ENCODE peak calls at places on chromosome 15, in six cellular contexts. Z is cardiac fibroblast, F is testis, E is tibial artery, P is bronchial epithelial cell, W is SK-N-SH. Y is an unnamed sample.

GRCh38 chr15:96053039-96054021 is 277.2 kb upstream of the NR2F2 start:
- DNase-seq in F (peak; percentile 36), Z (peak; percentile 45), P (peak; percentile 42), W (peak; percentile 21), E (no peak), Y (no peak)

GRCh38 chr15:27358751-27359434 is 387.9 kb downstream of the GABRG3 start:
- DNase-seq in E (no peak), Z (peak; percentile 3), W (peak; percentile 41), P (no peak), F (peak; percentile 58), Y (no peak)

GRCh38 chr15:66390670-66391069 is 4.0 kb downstream of the MAP2K1 start:
- DNase-seq in F (no peak), E (peak; percentile 34), Z (no peak), W (no peak), P (peak; percentile 79), Y (no peak)

GRCh38 chr15:52737720-52738119 is 52.4 kb downstream of the ONECUT1 start:
- DNase-seq in F (no peak), E (no peak), Z (no peak), W (no peak), P (peak; percentile 54), Y (no peak)

GRCh38 chr15:37581866-37582532 is 352.4 kb upstream of the TMCO5A start:
- DNase-seq in P (no peak), F (peak; percentile 28), W (no peak), E (no peak), Z (no peak), Y (no peak)

GRCh38 chr15:38690737-38691332 is 126.2 kb upstream of the RASGRP1 start:
- DNase-seq in E (peak; percentile 51), F (peak; percentile 81), Z (peak; percentile 80), W (peak; percentile 32), P (peak; percentile 68), Y (no peak)

GRCh38 chr15:73227433-73228056 is 141.2 kb downstream of the HCN4 start:
- DNase-seq in W (no peak), P (no peak), F (no peak), E (no peak), Z (no peak), Y (no peak)

GRCh38 chr15:96500491-96500890 is 170.0 kb downstream of the NR2F2 start:
- DNase-seq in F (no peak), E (no peak), P (no peak), W (no peak), Z (no peak), Y (no peak)

GRCh38 chr15:79977431-79977940 is 6.5 kb upstream of the BCL2A1 start:
- DNase-seq in F (no peak), W (no peak), P (no peak), E (no peak), Z (no peak), Y (no peak)

GRCh38 chr15:70597056-70597603 is 166.2 kb downstream of the UACA start:
- DNase-seq in Z (peak; percentile 49), W (no peak), P (peak; percentile 20), F (no peak), E (no peak), Y (no peak)

GRCh38 chr15:53512029-53512428 is 247.4 kb downstream of the WDR72 start:
- DNase-seq in F (no peak), E (no peak), Z (no peak), W (no peak), P (no peak), Y (no peak)

GRCh38 chr15:69996321-69996720 is 101.4 kb downstream of the TLE3 start:
- DNase-seq in F (no peak), P (no peak), W (peak; percentile 41), Z (no peak), E (no peak), Y (no peak)

GRCh38 chr15:83200162-83200561 is 7.5 kb downstream of the HDGFL3 start:
- DNase-seq in P (no peak), W (no peak), F (no peak), E (no peak), Z (peak; percentile 6), Y (peak; percentile 63)

GRCh38 chr15:37860896-37861295 is 73.5 kb upstream of the TMCO5A start:
- DNase-seq in P (no peak), Z (no peak), F (no peak), W (no peak), E (no peak), Y (no peak)

GRCh38 chr15:42726114-42726513 is 10.8 kb downstream of the CDAN1 start:
- DNase-seq in F (no peak), Z (no peak), W (peak; percentile 22), E (no peak), P (no peak), Y (no peak)

GRCh38 chr15:53251523-53251922 is 461.4 kb upstream of the ONECUT1 start:
- DNase-seq in W (no peak), P (no peak), E (no peak), Z (no peak), F (no peak), Y (no peak)

GRCh38 chr15:38826880-38827279 is 262.3 kb upstream of the RASGRP1 start:
- DNase-seq in F (no peak), P (no peak), W (no peak), Z (no peak), E (no peak), Y (no peak)

GRCh38 chr15:29139540-29140459 is 129.8 kb downstream of the NSMCE3 start:
- DNase-seq in F (peak; percentile 60), W (peak; percentile 93), Z (peak; percentile 48), P (no peak), E (peak; percentile 17), Y (no peak)

GRCh38 chr15:41493902-41494189 is 172 bp downstream of the ITPKA start:
- DNase-seq in W (no peak), Z (no peak), E (no peak), F (no peak), P (no peak), Y (no peak)

GRCh38 chr15:31311735-31312134 is 14.9 kb upstream of the KLF13 start:
- DNase-seq in E (no peak), Z (no peak), W (peak; percentile 63), P (no peak), F (peak; percentile 10), Y (no peak)

GRCh38 chr15:89278307-89278706 is 34.5 kb downstream of the FANCI start:
- DNase-seq in E (no peak), Z (no peak), P (peak; percentile 2), W (no peak), F (no peak), Y (no peak)

GRCh38 chr15:101489236-101489632 is 273 bp downstream of the PCSK6 start:
- DNase-seq in F (no peak), E (no peak), P (no peak), W (peak; percentile 90), Z (peak; percentile 17), Y (no peak)
- TF ChIP-seq CTCF in F (no peak), E (no peak), P (no peak), W (no peak), Z (no peak), Y (no peak)

DNA sequence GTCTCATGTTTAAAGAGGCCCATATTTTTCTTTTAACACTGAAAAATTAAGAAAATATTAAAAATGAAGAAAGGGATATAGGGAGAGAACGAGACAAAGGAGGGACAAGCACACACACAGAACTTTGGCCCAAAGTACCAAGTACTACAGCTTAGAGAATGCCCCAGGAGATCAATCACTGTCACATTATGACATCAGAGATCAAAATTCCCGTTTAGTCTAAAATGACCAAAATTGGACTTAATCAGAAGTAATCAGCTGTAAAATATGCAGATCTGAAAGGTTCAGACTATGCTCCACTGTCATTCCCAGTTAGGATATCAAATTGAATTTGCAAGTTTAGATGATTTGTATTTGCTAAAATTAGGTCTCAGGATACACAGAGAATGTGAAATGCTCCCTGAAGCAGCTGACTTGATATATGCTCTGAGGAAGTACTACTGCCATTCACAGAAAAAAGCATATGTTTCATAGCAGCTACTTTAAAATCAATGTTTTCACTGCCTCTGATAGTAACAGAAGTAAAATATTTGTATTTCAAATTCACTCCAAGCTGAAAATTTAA is 123.0 kb downstream of the PEAK1 start:
- DNase-seq in P (no peak), E (no peak), F (no peak), Z (no peak), W (no peak), Y (no peak)
- H3K4me3 ChIP-seq in P (no peak overlapping the region), E (no peak overlapping the region), F (no peak overlapping the region), Z (no peak overlapping the region), W (no peak overlapping the region), Y (no peak overlapping the region)

GRCh38 chr15:45112143-45112591 is 1.8 kb downstream of the DUOX2 start:
- DNase-seq in P (no peak), Z (no peak), E (no peak), F (no peak), W (no peak), Y (no peak)

GRCh38 chr15:45111390-45112142 is 2.4 kb downstream of the DUOX2 start:
- DNase-seq in Z (no peak), F (no peak), E (no peak), W (peak; percentile 63), P (no peak), Y (no peak)

GRCh38 chr15:45107941-45108630 is 5.9 kb downstream of the DUOX2 start:
- DNase-seq in Z (no peak), E (no peak), P (no peak), W (no peak), F (no peak), Y (no peak)

GRCh38 chr15:45112592-45113379 is 1.2 kb downstream of the DUOX2 start:
- DNase-seq in Z (no peak), P (no peak), E (no peak), F (no peak), W (peak; percentile 73), Y (no peak)

GRCh38 chr15:45110256-45110820 is 3.6 kb downstream of the DUOX2 start:
- DNase-seq in F (no peak), Z (no peak), E (no peak), P (no peak), W (peak; percentile 42), Y (no peak)
- TF ChIP-seq CTCF in F (no peak), Z (peak; percentile 14), E (no peak), P (no peak), W (peak; percentile 20), Y (no peak)

GRCh38 chr15:25762015-25762662 is 101.0 kb downstream of the ATP10A start:
- DNase-seq in W (no peak), E (no peak), F (no peak), Z (no peak), P (no peak), Y (no peak)
- H3K4me3 ChIP-seq in W (no peak overlapping the region), E (no peak overlapping the region), F (no peak overlapping the region), Z (no peak overlapping the region), P (no peak overlapping the region), Y (no peak overlapping the region)

DNA sequence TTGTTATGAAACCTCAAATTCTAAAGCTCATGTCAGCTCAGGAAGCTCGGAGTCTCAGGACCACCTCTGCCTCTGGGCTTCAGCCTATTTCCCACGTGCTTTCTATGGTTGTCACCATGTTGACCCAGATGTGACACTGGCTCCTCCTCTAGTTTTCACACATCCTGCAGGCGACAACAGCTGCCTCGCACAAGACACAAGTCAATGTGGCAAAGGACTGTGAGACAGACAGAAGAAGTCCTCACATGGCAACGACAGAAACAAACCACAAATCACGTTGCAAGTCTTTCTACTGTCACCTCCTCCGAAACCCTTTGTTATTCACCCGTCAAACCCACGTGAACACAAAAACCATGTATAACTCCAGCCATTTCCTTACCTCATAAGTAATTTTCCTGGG is 194.5 kb downstream of the MEX3B start:
- DNase-seq in F (no peak), Z (no peak), E (no peak), P (no peak), W (no peak), Y (no peak)
- TF ChIP-seq CTCF in F (no peak), Z (no peak), E (no peak), P (no peak), W (no peak), Y (no peak)

GRCh38 chr15:58260186-58260910 is 122.2 kb downstream of the AQP9 start:
- DNase-seq in Z (peak; percentile 21), E (no peak), W (no peak), F (no peak), P (peak; percentile 67), Y (no peak)
- H3K4me3 ChIP-seq in Z (no peak overlapping the region), E (no peak overlapping the region), W (no peak overlapping the region), F (no peak overlapping the region), P (no peak overlapping the region), Y (no peak overlapping the region)